ENCODE peak calls at places on chromosomes 11 and 22, in six cellular contexts. T is HTR-8/SVneo; N is NCI-H1092 treated with DMSO at 0.1 percent for 48 hours; A is A549; W is stromal cell of bone marrow; C is activated T-cell treated with anti-CD3 and anti-CD28 coated beads, Interleukin-2, amount 50 U/mL, for 72 hours. G is an unnamed sample.

GRCh38 chr11:69650081-69650831 is 9.3 kb downstream of the CCND1 start:
- DNase-seq in T (no peak), N (no peak), A (no peak), W (no peak), C (no peak), G (no peak)

GRCh38 chr22:29449296-29449863 is 11.0 kb downstream of the RFPL1 start:
- DNase-seq in T (no peak), N (no peak), A (no peak), W (no peak), C (no peak), G (no peak)

GRCh38 chr22:50445071-50445879 is 29.6 kb downstream of the SBF1 start:
- DNase-seq in T (no peak), N (no peak), A (no peak), W (no peak), C (peak), G (no peak)

GRCh38 chr11:129077191-129077590 is 114.9 kb downstream of the ARHGAP32 start:
- DNase-seq in T (no peak), N (no peak), A (no peak), W (no peak), C (no peak), G (no peak)

GRCh38 chr11:73555615-73556014 is 42.3 kb downstream of the FAM168A start:
- DNase-seq in T (no peak), N (no peak), A (no peak), W (no peak), C (no peak), G (no peak)

GRCh38 chr11:14907411-14908213 is 15.6 kb upstream of the CYP2R1 start:
- DNase-seq in T (no peak), N (peak), A (peak), W (no peak), C (peak), G (no peak)

GRCh38 chr11:32852142-32852541 is 22.4 kb downstream of the PRRG4 start:
- DNase-seq in T (no peak), N (no peak), A (no peak), W (peak), C (no peak), G (peak)

GRCh38 chr11:76459299-76459698 is 14.5 kb downstream of the EMSY start:
- DNase-seq in T (no peak), N (no peak), A (peak), W (no peak), C (no peak), G (no peak)

GRCh38 chr11:87597696-87598095 is 560.0 kb downstream of the TMEM135 start:
- DNase-seq in T (no peak), N (no peak), A (no peak), W (no peak), C (no peak), G (no peak)

GRCh38 chr11:126034026-126034822 is 28.4 kb downstream of the CDON start:
- DNase-seq in T (no peak), N (no peak), A (no peak), W (no peak), C (no peak), G (no peak)

GRCh38 chr11:32434387-32435151 is 770 bp downstream of the WT1 start:
- DNase-seq in T (peak), N (no peak), A (peak), W (no peak), C (peak), G (peak)

GRCh38 chr11:6736495-6737121 is 35.2 kb downstream of the OR2AG2 start:
- DNase-seq in T (no peak), N (no peak), A (no peak), W (no peak), C (no peak), G (no peak)

GRCh38 chr11:32884770-32885384 is 7.7 kb upstream of the QSER1 start:
- DNase-seq in T (no peak), N (no peak), A (no peak), W (no peak), C (no peak), G (no peak)

GRCh38 chr11:36684840-36685800 is 87.1 kb upstream of the RAG2 start:
- DNase-seq in T (no peak), N (no peak), A (no peak), W (no peak), C (peak), G (no peak)

GRCh38 chr22:45271667-45272188 is 13.0 kb upstream of the UPK3A start:
- DNase-seq in T (no peak), N (no peak), A (no peak), W (peak), C (no peak), G (no peak)

GRCh38 chr11:61080526-61080925 is 21.8 kb upstream of the CD5 start:
- DNase-seq in T (no peak), N (no peak), A (no peak), W (no peak), C (peak), G (no peak)

GRCh38 chr22:48112687-48113521 is 1350.5 kb downstream of the TBC1D22A start:
- DNase-seq in T (no peak), N (no peak), A (no peak), W (no peak), C (no peak), G (no peak)

GRCh38 chr11:62804310-62805043 is 763 bp downstream of the NXF1 start:
- DNase-seq in T (no peak), N (no peak), A (no peak), W (no peak), C (no peak), G (peak)

GRCh38 chr11:45337583-45338360 is 51.6 kb upstream of the SYT13 start:
- DNase-seq in T (no peak), N (no peak), A (no peak), W (no peak), C (no peak), G (no peak)

GRCh38 chr11:113273720-113274119 is 40.7 kb upstream of the TTC12 start:
- DNase-seq in T (no peak), N (no peak), A (no peak), W (no peak), C (no peak), G (no peak)

GRCh38 chr11:128841461-128842072 is 25.5 kb downstream of the KCNJ1 start:
- DNase-seq in T (no peak), N (peak), A (no peak), W (no peak), C (no peak), G (no peak)

GRCh38 chr22:16960220-16960883 is 47.7 kb downstream of the GAB4 start:
- DNase-seq in T (no peak), N (no peak), A (no peak), W (no peak), C (no peak), G (no peak)

GRCh38 chr22:49340406-49340805 is 487.3 kb downstream of the BRD1 start:
- DNase-seq in T (no peak), N (no peak), A (no peak), W (no peak), C (no peak), G (no peak)

GRCh38 chr22:38718414-38718813 is 12.7 kb downstream of the GTPBP1 start:
- DNase-seq in T (peak), N (no peak), A (peak), W (peak), C (no peak), G (peak)

GRCh38 chr11:85874265-85874664 is 19.1 kb downstream of the CCDC83 start:
- DNase-seq in T (no peak), N (no peak), A (no peak), W (no peak), C (no peak), G (no peak)

GRCh38 chr11:17561111-17561415 is 14.0 kb downstream of the OTOG start:
- DNase-seq in T (no peak), N (no peak), A (no peak), W (no peak), C (no peak), G (no peak)

GRCh38 chr11:8023831-8024555 is 36.9 kb downstream of the EIF3F start:
- DNase-seq in T (no peak), N (no peak), A (no peak), W (no peak), C (no peak), G (no peak)

GRCh38 chr22:39209756-39210155 is 35.0 kb downstream of the PDGFB start:
- DNase-seq in T (no peak), N (peak), A (no peak), W (no peak), C (no peak), G (no peak)

GRCh38 chr11:131246156-131246555 is 124.3 kb upstream of the NTM start:
- DNase-seq in T (no peak), N (no peak), A (no peak), W (no peak), C (no peak), G (no peak)

GRCh38 chr11:18754308-18754707 is 28.3 kb upstream of the IGSF22 start:
- DNase-seq in T (peak), N (no peak), A (peak), W (no peak), C (no peak), G (peak)

GRCh38 chr11:82722236-82722635 is 11.4 kb downstream of the FAM181B start:
- DNase-seq in T (no peak), N (no peak), A (no peak), W (no peak), C (no peak), G (no peak)

GRCh38 chr11:60303661-60304060 is 23.2 kb downstream of the MS4A4A start:
- DNase-seq in T (no peak), N (no peak), A (no peak), W (no peak), C (no peak), G (no peak)

GRCh38 chr11:119204066-119204465 is 2.1 kb upstream of the CBL start:
- DNase-seq in T (no peak), N (no peak), A (no peak), W (no peak), C (no peak), G (no peak)